ENCODE peak calls at places on chromosomes 3 and 15, in six cellular contexts. One of them, this sample, is unnamed.

GRCh38 chr3:129507181-129507831 is 21.1 kb upstream of the RHO start:
- DNase-seq in mammary epithelial cell: no peak
- DNase-seq in IMR-90: no peak
- DNase-seq in HCT116: no peak
- DNase-seq in aorta: no peak
- DNase-seq in uterus: no peak
- DNase-seq in this sample: no peak

GRCh38 chr3:128274837-128275236 is 121.6 kb downstream of the EEFSEC start:
- DNase-seq in HCT116: no peak
- DNase-seq in IMR-90: peak; percentile 96
- DNase-seq in mammary epithelial cell: peak; percentile 97
- DNase-seq in uterus: no peak
- DNase-seq in aorta: no peak
- DNase-seq in this sample: peak; percentile 74

GRCh38 chr3:4647411-4647810 is 154.3 kb downstream of the ITPR1 start:
- DNase-seq in HCT116: no peak
- DNase-seq in uterus: no peak
- DNase-seq in aorta: no peak
- DNase-seq in IMR-90: no peak
- DNase-seq in mammary epithelial cell: no peak
- DNase-seq in this sample: no peak

GRCh38 chr3:72440491-72440890 is 407.8 kb downstream of the SHQ1 start:
- DNase-seq in uterus: no peak
- DNase-seq in mammary epithelial cell: no peak
- DNase-seq in HCT116: no peak
- DNase-seq in aorta: no peak
- DNase-seq in IMR-90: no peak
- DNase-seq in this sample: no peak

GRCh38 chr3:89635137-89635536 is 527.7 kb downstream of the EPHA3 start:
- DNase-seq in HCT116: no peak
- DNase-seq in aorta: no peak
- DNase-seq in mammary epithelial cell: no peak
- DNase-seq in uterus: no peak
- DNase-seq in IMR-90: peak; percentile 33
- DNase-seq in this sample: no peak

GRCh38 chr3:130850044-130850797 is 43.7 kb upstream of the ATP2C1 start:
- DNase-seq in mammary epithelial cell: peak; percentile 98
- DNase-seq in aorta: peak; percentile 47
- DNase-seq in HCT116: no peak
- DNase-seq in uterus: no peak
- DNase-seq in IMR-90: peak; percentile 46
- DNase-seq in this sample: no peak

GRCh38 chr15:71114887-71115566 is at the start of gene THSD4:
- DNase-seq in IMR-90: peak; percentile 72
- DNase-seq in uterus: peak; percentile 79
- DNase-seq in aorta: peak; percentile 75
- DNase-seq in HCT116: no peak
- DNase-seq in mammary epithelial cell: peak; percentile 66
- DNase-seq in this sample: peak; percentile 95

GRCh38 chr3:85862893-85863455 is 904.2 kb downstream of the CADM2 start:
- DNase-seq in uterus: no peak
- DNase-seq in aorta: no peak
- DNase-seq in mammary epithelial cell: no peak
- DNase-seq in IMR-90: no peak
- DNase-seq in HCT116: no peak
- DNase-seq in this sample: no peak

GRCh38 chr3:136899622-136900158 is 37.7 kb downstream of the NCK1 start:
- DNase-seq in HCT116: no peak
- DNase-seq in IMR-90: peak; percentile 50
- DNase-seq in aorta: no peak
- DNase-seq in uterus: no peak
- DNase-seq in mammary epithelial cell: no peak
- DNase-seq in this sample: no peak

GRCh38 chr3:138409171-138409570 is 25.2 kb upstream of the ESYT3 start:
- DNase-seq in aorta: no peak
- DNase-seq in HCT116: no peak
- DNase-seq in IMR-90: peak; percentile 6
- DNase-seq in uterus: no peak
- DNase-seq in mammary epithelial cell: no peak
- DNase-seq in this sample: peak; percentile 39

GRCh38 chr15:78077860-78078187 is 313 bp upstream of the TBC1D2B start:
- DNase-seq in IMR-90: no peak
- DNase-seq in mammary epithelial cell: no peak
- DNase-seq in HCT116: no peak
- DNase-seq in uterus: no peak
- DNase-seq in aorta: no peak
- DNase-seq in this sample: no peak

GRCh38 chr3:125602752-125603649 is 7.7 kb upstream of the OSBPL11 start:
- DNase-seq in aorta: no peak
- DNase-seq in mammary epithelial cell: peak; percentile 86
- DNase-seq in HCT116: peak; percentile 6
- DNase-seq in IMR-90: peak; percentile 24
- DNase-seq in uterus: no peak
- DNase-seq in this sample: peak; percentile 22

GRCh38 chr15:75843618-75844610 is 667 bp downstream of the UBE2Q2 start:
- DNase-seq in uterus: peak; percentile 70
- DNase-seq in HCT116: no peak
- DNase-seq in aorta: peak; percentile 73
- DNase-seq in mammary epithelial cell: peak; percentile 66
- DNase-seq in IMR-90: peak; percentile 37
- DNase-seq in this sample: peak; percentile 81

GRCh38 chr15:83556754-83557153 is 97.2 kb upstream of the ADAMTSL3 start:
- DNase-seq in aorta: no peak
- DNase-seq in IMR-90: no peak
- DNase-seq in mammary epithelial cell: no peak
- DNase-seq in HCT116: no peak
- DNase-seq in uterus: no peak
- DNase-seq in this sample: no peak

GRCh38 chr3:53186726-53187125 is 25.7 kb downstream of the PRKCD start:
- DNase-seq in HCT116: no peak
- DNase-seq in uterus: no peak
- DNase-seq in aorta: no peak
- DNase-seq in mammary epithelial cell: no peak
- DNase-seq in IMR-90: no peak
- DNase-seq in this sample: no peak

GRCh38 chr3:62870321-62870720 is 4.9 kb downstream of the CADPS start:
- DNase-seq in IMR-90: peak; percentile 0
- DNase-seq in mammary epithelial cell: peak; percentile 33
- DNase-seq in uterus: no peak
- DNase-seq in aorta: no peak
- DNase-seq in HCT116: no peak
- DNase-seq in this sample: no peak

GRCh38 chr3:111867889-111868426 is 8.9 kb downstream of the PHLDB2 start:
- DNase-seq in HCT116: no peak
- DNase-seq in mammary epithelial cell: peak; percentile 20
- DNase-seq in uterus: no peak
- DNase-seq in IMR-90: no peak
- DNase-seq in aorta: no peak
- DNase-seq in this sample: no peak
- H3K4me1 ChIP-seq in HCT116: peaks cover 93% of the 10 kb centered on the region
- H3K4me1 ChIP-seq in mammary epithelial cell: peaks cover 23% of the 10 kb centered on the region
- H3K4me1 ChIP-seq in uterus: no peaks in the 10 kb centered on the region
- H3K4me1 ChIP-seq in IMR-90: peaks cover 11% of the 10 kb centered on the region
- H3K4me1 ChIP-seq in aorta: peaks cover 3% of the 10 kb centered on the region
- H3K4me1 ChIP-seq in this sample: peaks cover 31% of the 10 kb centered on the region

GRCh38 chr3:17466028-17466427 is 276.4 kb downstream of the TBC1D5 start:
- DNase-seq in HCT116: no peak
- DNase-seq in mammary epithelial cell: peak; percentile 27
- DNase-seq in uterus: no peak
- DNase-seq in IMR-90: peak; percentile 39
- DNase-seq in aorta: no peak
- DNase-seq in this sample: no peak

GRCh38 chr3:17473761-17474160 is 268.7 kb downstream of the TBC1D5 start:
- DNase-seq in aorta: no peak
- DNase-seq in mammary epithelial cell: no peak
- DNase-seq in HCT116: no peak
- DNase-seq in IMR-90: peak; percentile 23
- DNase-seq in uterus: no peak
- DNase-seq in this sample: no peak

GRCh38 chr3:17469954-17470353 is 272.5 kb downstream of the TBC1D5 start:
- DNase-seq in mammary epithelial cell: no peak
- DNase-seq in IMR-90: no peak
- DNase-seq in aorta: no peak
- DNase-seq in uterus: no peak
- DNase-seq in HCT116: no peak
- DNase-seq in this sample: no peak

GRCh38 chr3:17469520-17469919 is 272.9 kb downstream of the TBC1D5 start:
- DNase-seq in uterus: no peak
- DNase-seq in IMR-90: no peak
- DNase-seq in aorta: no peak
- DNase-seq in mammary epithelial cell: no peak
- DNase-seq in HCT116: no peak
- DNase-seq in this sample: no peak
- H3K4me1 ChIP-seq in uterus: no peaks in the 10 kb centered on the region
- H3K4me1 ChIP-seq in IMR-90: no peaks in the 10 kb centered on the region
- H3K4me1 ChIP-seq in aorta: no peaks in the 10 kb centered on the region
- H3K4me1 ChIP-seq in mammary epithelial cell: no peaks in the 10 kb centered on the region
- H3K4me1 ChIP-seq in HCT116: no peaks in the 10 kb centered on the region
- H3K4me1 ChIP-seq in this sample: no peaks in the 10 kb centered on the region

GRCh38 chr3:66014056-66014455 is 24.7 kb downstream of the MAGI1 start:
- DNase-seq in IMR-90: no peak
- DNase-seq in aorta: no peak
- DNase-seq in HCT116: no peak
- DNase-seq in uterus: no peak
- DNase-seq in mammary epithelial cell: no peak
- DNase-seq in this sample: no peak

GRCh38 chr3:66012711-66013110 is 26.0 kb downstream of the MAGI1 start:
- DNase-seq in uterus: no peak
- DNase-seq in mammary epithelial cell: no peak
- DNase-seq in HCT116: no peak
- DNase-seq in IMR-90: no peak
- DNase-seq in aorta: no peak
- DNase-seq in this sample: no peak

GRCh38 chr3:66010348-66011097 is 28.2 kb downstream of the MAGI1 start:
- DNase-seq in mammary epithelial cell: peak; percentile 48
- DNase-seq in IMR-90: no peak
- DNase-seq in HCT116: peak; percentile 22
- DNase-seq in aorta: no peak
- DNase-seq in uterus: no peak
- DNase-seq in this sample: peak; percentile 55

GRCh38 chr3:66014641-66015040 is 24.1 kb downstream of the MAGI1 start:
- DNase-seq in mammary epithelial cell: no peak
- DNase-seq in aorta: no peak
- DNase-seq in uterus: no peak
- DNase-seq in IMR-90: no peak
- DNase-seq in HCT116: no peak
- DNase-seq in this sample: no peak

GRCh38 chr3:66011098-66011655 is 27.5 kb downstream of the MAGI1 start:
- DNase-seq in uterus: no peak
- DNase-seq in mammary epithelial cell: no peak
- DNase-seq in HCT116: no peak
- DNase-seq in aorta: no peak
- DNase-seq in IMR-90: no peak
- DNase-seq in this sample: no peak
- H3K4me1 ChIP-seq in uterus: no peaks in the 10 kb centered on the region
- H3K4me1 ChIP-seq in mammary epithelial cell: peaks cover 17% of the 10 kb centered on the region
- H3K4me1 ChIP-seq in HCT116: peaks cover 23% of the 10 kb centered on the region
- H3K4me1 ChIP-seq in aorta: no peaks in the 10 kb centered on the region
- H3K4me1 ChIP-seq in IMR-90: peaks cover 10% of the 10 kb centered on the region
- H3K4me1 ChIP-seq in this sample: no peaks in the 10 kb centered on the region

GRCh38 chr3:122944671-122945151 is 82.9 kb downstream of the SEMA5B start:
- DNase-seq in uterus: no peak
- DNase-seq in HCT116: no peak
- DNase-seq in aorta: no peak
- DNase-seq in IMR-90: no peak
- DNase-seq in mammary epithelial cell: peak; percentile 45
- DNase-seq in this sample: peak; percentile 47
- H3K4me1 ChIP-seq in uterus: no peaks in the 10 kb centered on the region
- H3K4me1 ChIP-seq in HCT116: no peaks in the 10 kb centered on the region
- H3K4me1 ChIP-seq in aorta: no peaks in the 10 kb centered on the region
- H3K4me1 ChIP-seq in IMR-90: peaks cover 1% of the 10 kb centered on the region
- H3K4me1 ChIP-seq in mammary epithelial cell: peaks cover 17% of the 10 kb centered on the region
- H3K4me1 ChIP-seq in this sample: peaks cover 12% of the 10 kb centered on the region

DNA sequence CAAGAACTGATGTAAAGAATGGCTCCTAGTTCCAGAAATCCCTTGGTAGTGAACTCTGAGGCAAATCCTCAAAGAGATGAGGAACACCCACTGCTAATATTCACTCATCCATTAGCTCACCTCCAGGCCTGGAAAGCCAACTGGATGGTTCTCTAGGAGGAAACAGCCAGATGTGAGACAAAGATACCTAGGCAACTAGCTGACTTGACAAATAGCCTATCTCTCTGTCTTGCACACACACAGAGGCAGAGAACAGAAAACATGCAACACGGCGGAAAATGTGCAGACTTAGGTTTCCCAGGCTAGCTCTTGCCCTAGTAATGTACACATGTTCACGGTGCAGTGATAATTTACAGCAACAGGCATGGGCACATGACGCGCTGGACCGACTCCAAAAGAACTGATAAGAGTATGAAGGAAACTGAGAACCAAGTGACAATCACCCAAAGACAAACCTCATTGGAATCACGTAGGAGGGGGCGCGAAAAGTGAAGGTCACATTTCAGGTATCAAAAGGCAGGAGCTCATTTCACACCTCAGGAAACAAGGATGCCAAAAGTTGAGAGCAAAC is 318.1 kb downstream of the FOXP1 start:
- DNase-seq in mammary epithelial cell: no peak
- DNase-seq in HCT116: no peak
- DNase-seq in IMR-90: no peak
- DNase-seq in uterus: no peak
- DNase-seq in aorta: no peak
- DNase-seq in this sample: no peak
- H3K4me1 ChIP-seq in mammary epithelial cell: no peaks in the 10 kb centered on the region
- H3K4me1 ChIP-seq in HCT116: no peaks in the 10 kb centered on the region
- H3K4me1 ChIP-seq in IMR-90: no peaks in the 10 kb centered on the region
- H3K4me1 ChIP-seq in uterus: no peaks in the 10 kb centered on the region
- H3K4me1 ChIP-seq in aorta: no peaks in the 10 kb centered on the region
- H3K4me1 ChIP-seq in this sample: no peaks in the 10 kb centered on the region

GRCh38 chr15:89783111-89783860 is 7.2 kb downstream of the MESP2 start:
- DNase-seq in uterus: no peak
- DNase-seq in mammary epithelial cell: no peak
- DNase-seq in IMR-90: peak; percentile 29
- DNase-seq in HCT116: no peak
- DNase-seq in aorta: peak; percentile 27
- DNase-seq in this sample: peak; percentile 88
- H3K4me1 ChIP-seq in uterus: no peaks in the 10 kb centered on the region
- H3K4me1 ChIP-seq in mammary epithelial cell: peaks cover 40% of the 10 kb centered on the region
- H3K4me1 ChIP-seq in IMR-90: peaks cover 10% of the 10 kb centered on the region
- H3K4me1 ChIP-seq in HCT116: peaks cover 59% of the 10 kb centered on the region
- H3K4me1 ChIP-seq in aorta: no peaks in the 10 kb centered on the region
- H3K4me1 ChIP-seq in this sample: no peaks in the 10 kb centered on the region

GRCh38 chr15:76929011-76929760 is 2.4 kb upstream of the RCN2 start:
- DNase-seq in mammary epithelial cell: no peak
- DNase-seq in HCT116: no peak
- DNase-seq in uterus: no peak
- DNase-seq in IMR-90: no peak
- DNase-seq in aorta: no peak
- DNase-seq in this sample: no peak
- H3K4me1 ChIP-seq in mammary epithelial cell: no peaks in the 10 kb centered on the region
- H3K4me1 ChIP-seq in HCT116: peaks cover 7% of the 10 kb centered on the region
- H3K4me1 ChIP-seq in uterus: no peaks in the 10 kb centered on the region
- H3K4me1 ChIP-seq in IMR-90: no peaks in the 10 kb centered on the region
- H3K4me1 ChIP-seq in aorta: no peaks in the 10 kb centered on the region
- H3K4me1 ChIP-seq in this sample: no peaks in the 10 kb centered on the region

GRCh38 chr3:8945890-8946590 is 17.2 kb downstream of the RAD18 start:
- DNase-seq in IMR-90: no peak
- DNase-seq in aorta: no peak
- DNase-seq in HCT116: no peak
- DNase-seq in mammary epithelial cell: no peak
- DNase-seq in uterus: no peak
- DNase-seq in this sample: no peak
- H3K4me1 ChIP-seq in IMR-90: peaks cover 3% of the 10 kb centered on the region
- H3K4me1 ChIP-seq in aorta: no peaks in the 10 kb centered on the region
- H3K4me1 ChIP-seq in HCT116: no peaks in the 10 kb centered on the region
- H3K4me1 ChIP-seq in mammary epithelial cell: no peaks in the 10 kb centered on the region
- H3K4me1 ChIP-seq in uterus: no peaks in the 10 kb centered on the region
- H3K4me1 ChIP-seq in this sample: no peaks in the 10 kb centered on the region